ENCODE peak calls at places on chromosomes 13 and 19, in four cellular contexts. P is stimulated activated effector memory CD8-positive, alpha-beta T cell treated with anti-CD3 and anti-CD28 coated beads, Interleukin-12 subunit alpha, Interleukin-12 subunit beta, amount 100 ng/mL, for 72 hours; O is DMS 273 treated with DMSO at 0.1 percent for 48 hours; Q is HT-29. Z is an unnamed sample.
A peak's percentile ranks its signal among the peaks of the same experiment; 100 is the strongest.

GRCh38 chr19:33075519-33075918 is 5.5 kb upstream of the GPATCH1 start:
- DNase-seq in P (no peak), O (no peak), Q (no peak), Z (no peak)

GRCh38 chr13:20043207-20043925 is 84.8 kb downstream of the ZMYM2 start:
- DNase-seq in P (no peak), O (no peak), Q (no peak), Z (no peak)

GRCh38 chr19:47681936-47682335 is 31.3 kb upstream of the EHD2 start:
- DNase-seq in P (no peak), O (no peak), Q (no peak), Z (no peak)

GRCh38 chr19:1467512-1468273 is 11.3 kb downstream of the C19orf25 start:
- DNase-seq in P (no peak), O (no peak), Q (no peak), Z (no peak)

GRCh38 chr13:104301216-104301975 is 1235.2 kb upstream of the SLC10A2 start:
- DNase-seq in P (no peak), O (no peak), Q (peak; percentile 62), Z (no peak)

GRCh38 chr19:58372311-58373133 is 8.3 kb downstream of the ZNF837 start:
- DNase-seq in P (no peak), O (no peak), Q (peak; percentile 50), Z (no peak)

GRCh38 chr19:46791944-46792343 is 3.5 kb upstream of the SLC1A5 start:
- DNase-seq in P (no peak), O (no peak), Q (no peak), Z (no peak)

GRCh38 chr19:48795855-48796142 is 15.0 kb downstream of the BCAT2 start:
- DNase-seq in P (no peak), O (no peak), Q (no peak), Z (no peak)

GRCh38 chr19:9875796-9876195 is 40.7 kb downstream of the PIN1 start:
- DNase-seq in P (no peak), O (no peak), Q (no peak), Z (no peak)

GRCh38 chr19:38425810-38426466 is at the start of gene RASGRP4:
- DNase-seq in P (no peak), O (no peak), Q (no peak), Z (no peak)

GRCh38 chr13:100537486-100537885 is 51.1 kb downstream of the GGACT start:
- DNase-seq in P (no peak), O (no peak), Q (no peak), Z (no peak)

GRCh38 chr13:103757361-103757760 is 691.1 kb upstream of the SLC10A2 start:
- DNase-seq in P (no peak), O (no peak), Q (no peak), Z (no peak)

GRCh38 chr13:112079696-112080095 is 12.7 kb downstream of the SOX1 start:
- DNase-seq in P (no peak), O (no peak), Q (no peak), Z (peak; percentile 1)

GRCh38 chr19:16136185-16137067 is 7.1 kb upstream of the HSH2D start:
- DNase-seq in P (no peak), O (no peak), Q (no peak), Z (no peak)

GRCh38 chr19:53892981-53893325 is 11.0 kb downstream of the PRKCG start:
- DNase-seq in P (no peak), O (no peak), Q (peak; percentile 50), Z (no peak)

GRCh38 chr19:2756477-2756876 is 16.7 kb upstream of the SLC39A3 start:
- DNase-seq in P (no peak), O (no peak), Q (no peak), Z (no peak)

GRCh38 chr19:41621654-41622053 is 5.2 kb downstream of the CEACAM4 start:
- DNase-seq in P (no peak), O (no peak), Q (no peak), Z (no peak)

GRCh38 chr13:67351915-67352314 is 121.8 kb upstream of the PCDH9 start:
- DNase-seq in P (no peak), O (no peak), Q (no peak), Z (no peak)

GRCh38 chr19:17209126-17210036 is 5.8 kb upstream of the USE1 start:
- DNase-seq in P (no peak), O (no peak), Q (no peak), Z (peak; percentile 13)

Z was measured in Calu3.